ENCODE peak calls at places on chromosomes 4 and X, in nine cellular contexts. L is Karpas-422, C is cardiac fibroblast, I is AG10803, Y is T-helper 1 cell, V is HFFc6, P is IMR-90, J is SK-MEL-5, K is A172. W is an unnamed sample.

GRCh38 chrX:34521563-34521962 is 135.5 kb downstream of the TMEM47 start:
- DNase-seq in P (peak), J (peak), Y (no peak), L (no peak), K (peak), V (peak), I (no peak), C (no peak), W (no peak)

GRCh38 chr4:26871611-26872010 is 11.0 kb downstream of the STIM2 start:
- DNase-seq in K (no peak), V (peak), Y (no peak), C (peak), L (no peak), P (peak), J (no peak), I (peak), W (no peak)

GRCh38 chr4:56728512-56728911 is 47.4 kb upstream of the HOPX start:
- DNase-seq in V (peak), C (peak), P (peak), K (peak), J (no peak), I (peak), Y (no peak), L (no peak), W (no peak)

GRCh38 chr4:25787891-25788331 is 74.9 kb downstream of the SEL1L3 start:
- DNase-seq in J (no peak), K (no peak), P (no peak), C (peak), I (no peak), V (no peak), L (no peak), Y (no peak), W (no peak)

GRCh38 chr4:29966386-29966785 is 753.8 kb upstream of the PCDH7 start:
- DNase-seq in P (no peak), V (no peak), Y (no peak), C (no peak), L (no peak), I (no peak), J (no peak), K (no peak), W (no peak)

GRCh38 chr4:180688480-180688879 is 1554.7 kb upstream of the TENM3 start:
- DNase-seq in Y (no peak), L (no peak), K (no peak), C (no peak), J (no peak), P (no peak), I (no peak), V (no peak), W (no peak)

GRCh38 chr4:139528377-139529005 is 27.5 kb downstream of the SETD7 start:
- DNase-seq in P (peak), Y (no peak), I (peak), K (peak), V (peak), C (peak), L (no peak), J (no peak), W (no peak)

GRCh38 chr4:40486534-40486933 is 143.1 kb downstream of the RBM47 start:
- DNase-seq in C (peak), L (no peak), V (peak), P (peak), J (no peak), I (peak), Y (no peak), K (peak), W (no peak)

GRCh38 chr4:721261-722171 is 15.9 kb downstream of the PCGF3 start:
- DNase-seq in C (peak), Y (no peak), I (peak), J (no peak), P (no peak), L (no peak), V (peak), K (no peak), W (no peak)